ENCODE peak calls at places on chromosomes 3 and 15, in nine cellular contexts. Z is hippocampal formation; F is hepatocyte; D is amniotic stem cell; Q is AG08395; P is NCI-H524 treated with DMSO at 0.1 percent for 48 hours; J is fibroblast of the aortic adventitia; S is tibial artery; T is activated naive CD4-positive, alpha-beta T cell treated with anti-CD3 and anti-CD28 coated beads, Interleukin-2, amount 10 ng/mL, durations not matched to agents 7 days and 5 days. I is an unnamed sample.

GRCh38 chr15:89090791-89091666 is 2.8 kb downstream of the ABHD2 start:
- DNase-seq in Z (peak), F (no peak), D (peak), Q (peak), P (no peak), J (peak), S (peak), T (peak), I (no peak)

GRCh38 chr3:164416491-164417222 is 661.6 kb downstream of the SI start:
- DNase-seq in Z (no peak), F (no peak), D (no peak), Q (peak), P (no peak), J (no peak), S (no peak), T (no peak), I (no peak)

GRCh38 chr15:70245932-70246622 is 148.4 kb upstream of the TLE3 start:
- DNase-seq in Z (no peak), F (no peak), D (no peak), Q (peak), P (no peak), J (no peak), S (peak), T (peak), I (no peak)

GRCh38 chr3:50591196-50591741 is 20.3 kb downstream of the CISH start:
- DNase-seq in Z (no peak), F (no peak), D (no peak), Q (no peak), P (no peak), J (no peak), S (no peak), T (peak), I (no peak)

GRCh38 chr3:41200669-41201021 is 1.3 kb downstream of the CTNNB1 start:
- DNase-seq in Z (peak), F (peak), D (no peak), Q (peak), P (peak), J (peak), S (peak), T (peak), I (no peak)

GRCh38 chr15:74976159-74976558 is 19.2 kb upstream of the SCAMP5 start:
- DNase-seq in Z (no peak), F (no peak), D (no peak), Q (no peak), P (no peak), J (no peak), S (no peak), T (no peak), I (no peak)

GRCh38 chr15:63288778-63289378 is 11.5 kb downstream of the APH1B start:
- DNase-seq in Z (peak), F (peak), D (peak), Q (peak), P (peak), J (peak), S (no peak), T (no peak), I (no peak)

GRCh38 chr15:30990036-30990435 is 1.4 kb downstream of the MTMR10 start:
- DNase-seq in Z (no peak), F (no peak), D (no peak), Q (no peak), P (no peak), J (no peak), S (no peak), T (no peak), I (no peak)

GRCh38 chr15:51649659-51650521 is 27.3 kb upstream of the DMXL2 start:
- DNase-seq in Z (peak), F (peak), D (peak), Q (peak), P (peak), J (peak), S (peak), T (peak), I (peak)

GRCh38 chr3:39707314-39707909 is 102.0 kb upstream of the MYRIP start:
- DNase-seq in Z (peak), F (peak), D (no peak), Q (peak), P (peak), J (peak), S (no peak), T (no peak), I (no peak)

GRCh38 chr3:5344707-5345106 is 157.2 kb downstream of the EDEM1 start:
- DNase-seq in Z (no peak), F (no peak), D (no peak), Q (no peak), P (no peak), J (no peak), S (no peak), T (no peak), I (no peak)

GRCh38 chr3:46897829-46898320 is 20.4 kb downstream of the PTH1R start:
- DNase-seq in Z (no peak), F (no peak), D (no peak), Q (no peak), P (no peak), J (no peak), S (no peak), T (no peak), I (no peak)